ENCODE peak calls at places on chromosomes 4 and X, in eight cellular contexts. One of them, this sample, is unnamed.

GRCh38 chr4:41921476-41921875 is 13.8 kb upstream of the TMEM33 start:
- DNase-seq in NCI-H1092: no peak
- DNase-seq in EL: no peak
- DNase-seq in A549: no peak
- DNase-seq in NCI-H774: no peak
- DNase-seq in effector memory CD4-positive, alpha-beta T cell: no peak
- DNase-seq in cardiac fibroblast: no peak
- DNase-seq in upper lobe of right lung: no peak
- DNase-seq in this sample: no peak

GRCh38 chr4:70603856-70604255 is 11.8 kb downstream of the AMBN start:
- DNase-seq in EL: no peak
- DNase-seq in upper lobe of right lung: no peak
- DNase-seq in effector memory CD4-positive, alpha-beta T cell: no peak
- DNase-seq in NCI-H1092: no peak
- DNase-seq in cardiac fibroblast: peak; percentile 81
- DNase-seq in NCI-H774: no peak
- DNase-seq in A549: no peak
- DNase-seq in this sample: no peak

GRCh38 chrX:113906168-113906567 is 677.7 kb upstream of the HTR2C start:
- DNase-seq in cardiac fibroblast: no peak
- DNase-seq in A549: no peak
- DNase-seq in NCI-H1092: no peak
- DNase-seq in EL: no peak
- DNase-seq in NCI-H774: no peak
- DNase-seq in upper lobe of right lung: no peak
- DNase-seq in effector memory CD4-positive, alpha-beta T cell: no peak
- DNase-seq in this sample: no peak

GRCh38 chr4:139523076-139523475 is 32.9 kb downstream of the SETD7 start:
- DNase-seq in EL: no peak
- DNase-seq in effector memory CD4-positive, alpha-beta T cell: no peak
- DNase-seq in NCI-H1092: no peak
- DNase-seq in cardiac fibroblast: peak; percentile 35
- DNase-seq in upper lobe of right lung: no peak
- DNase-seq in NCI-H774: no peak
- DNase-seq in A549: no peak
- DNase-seq in this sample: no peak

GRCh38 chr4:140993969-140994459 is 139.3 kb downstream of the RNF150 start:
- DNase-seq in cardiac fibroblast: no peak
- DNase-seq in EL: no peak
- DNase-seq in NCI-H774: no peak
- DNase-seq in upper lobe of right lung: no peak
- DNase-seq in effector memory CD4-positive, alpha-beta T cell: no peak
- DNase-seq in NCI-H1092: no peak
- DNase-seq in A549: no peak
- DNase-seq in this sample: no peak

GRCh38 chr4:156547439-156547838 is 424.2 kb downstream of the PDGFC start:
- DNase-seq in NCI-H774: no peak
- DNase-seq in NCI-H1092: no peak
- DNase-seq in EL: peak; percentile 87
- DNase-seq in A549: peak; percentile 18
- DNase-seq in effector memory CD4-positive, alpha-beta T cell: no peak
- DNase-seq in cardiac fibroblast: peak; percentile 92
- DNase-seq in upper lobe of right lung: no peak
- DNase-seq in this sample: no peak

GRCh38 chrX:50812995-50813842 is 775 bp downstream of the SHROOM4 start:
- DNase-seq in cardiac fibroblast: peak; percentile 53
- DNase-seq in upper lobe of right lung: peak; percentile 69
- DNase-seq in EL: peak; percentile 17
- DNase-seq in NCI-H774: no peak
- DNase-seq in A549: peak; percentile 13
- DNase-seq in NCI-H1092: no peak
- DNase-seq in effector memory CD4-positive, alpha-beta T cell: no peak
- DNase-seq in this sample: no peak

GRCh38 chr4:142544014-142544413 is 302.1 kb downstream of the INPP4B start:
- DNase-seq in effector memory CD4-positive, alpha-beta T cell: no peak
- DNase-seq in NCI-H1092: no peak
- DNase-seq in NCI-H774: no peak
- DNase-seq in upper lobe of right lung: no peak
- DNase-seq in EL: no peak
- DNase-seq in cardiac fibroblast: no peak
- DNase-seq in A549: no peak
- DNase-seq in this sample: no peak

This sample was measured in H54.